ENCODE peak calls at places on chromosomes 3 and 15, in six cellular contexts. U is GM13977, X is neural crest cell, B is mucosa of descending colon, O is adrenal gland, W is uterus. M is an unnamed sample.

GRCh38 chr15:89087066-89087829 is 1.0 kb upstream of the ABHD2 start:
- DNase-seq in U (no peak), X (no peak), B (no peak), O (no peak), W (no peak), M (no peak)

GRCh38 chr3:17132286-17133115 is 247.7 kb downstream of the PLCL2 start:
- DNase-seq in U (no peak), X (no peak), B (no peak), O (no peak), W (no peak), M (no peak)

GRCh38 chr15:61584410-61584809 is 355.3 kb upstream of the RORA start:
- DNase-seq in U (no peak), X (no peak), B (no peak), O (no peak), W (no peak), M (no peak)

GRCh38 chr15:35170216-35170615 is 85.1 kb upstream of the NANOGP8 start:
- DNase-seq in U (no peak), X (no peak), B (no peak), O (no peak), W (no peak), M (no peak)

GRCh38 chr3:18393906-18394305 is 31.2 kb downstream of the SATB1 start:
- DNase-seq in U (no peak), X (no peak), B (no peak), O (no peak), W (no peak), M (no peak)

GRCh38 chr3:172244011-172244410 is 204.2 kb downstream of the GHSR start:
- DNase-seq in U (no peak), X (no peak), B (no peak), O (no peak), W (no peak), M (no peak)

GRCh38 chr15:77852241-77853007 is 219.7 kb upstream of the LINGO1 start:
- DNase-seq in U (no peak), X (no peak), B (no peak), O (no peak), W (no peak), M (no peak)

GRCh38 chr3:101861212-101861977 is 12.1 kb downstream of the NFKBIZ start:
- DNase-seq in U (no peak), X (no peak), B (no peak), O (no peak), W (no peak), M (no peak)

GRCh38 chr3:179321585-179322322 is 1.1 kb upstream of the ZNF639 start:
- DNase-seq in U (no peak), X (peak), B (no peak), O (peak), W (peak), M (peak)

GRCh38 chr15:29222129-29222853 is 47.3 kb downstream of the NSMCE3 start:
- DNase-seq in U (no peak), X (no peak), B (no peak), O (no peak), W (no peak), M (no peak)

GRCh38 chr3:107222927-107223326 is 154.3 kb upstream of the CCDC54 start:
- DNase-seq in U (no peak), X (no peak), B (no peak), O (no peak), W (no peak), M (no peak)

GRCh38 chr3:52226229-52226817 is 878 bp upstream of the TLR9 start:
- DNase-seq in U (no peak), X (no peak), B (peak), O (no peak), W (no peak), M (no peak)

GRCh38 chr3:52225452-52226228 is at the start of gene TLR9:
- DNase-seq in U (peak), X (no peak), B (peak), O (no peak), W (no peak), M (no peak)

GRCh38 chr3:52228266-52228665 is 2.8 kb upstream of the TLR9 start:
- DNase-seq in U (no peak), X (no peak), B (no peak), O (no peak), W (no peak), M (no peak)

GRCh38 chr3:52227766-52228165 is 2.3 kb upstream of the TLR9 start:
- DNase-seq in U (no peak), X (no peak), B (no peak), O (no peak), W (no peak), M (no peak)

DNA sequence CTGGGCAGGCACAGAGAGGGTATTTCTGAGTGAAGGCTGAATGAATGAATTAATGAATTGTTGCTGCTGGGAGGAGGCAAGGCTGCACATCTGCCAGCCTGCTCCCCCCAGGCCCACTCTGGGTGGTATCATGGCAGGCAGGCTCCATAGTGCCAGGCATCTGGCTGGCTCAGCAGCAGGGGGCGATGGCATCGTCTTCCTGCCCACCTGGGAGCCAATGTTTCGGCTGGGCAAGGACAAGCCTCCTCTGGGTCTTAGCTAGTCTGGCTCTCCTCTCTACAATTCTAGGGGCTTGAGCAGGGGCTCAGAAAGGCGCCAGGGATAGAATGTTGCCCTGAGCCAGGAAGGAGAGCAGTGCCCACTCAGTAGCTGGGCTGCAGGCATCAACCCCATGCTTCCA is 1.7 kb upstream of the TLR9 start:
- DNase-seq in U (no peak), X (no peak), B (no peak), O (no peak), W (no peak), M (no peak)
- TF ChIP-seq CTCF in U (peak), X (no peak), B (no peak), O (no peak), W (no peak), M (no peak)

GRCh38 chr3:16114930-16115329 is 59.5 kb upstream of the GALNT15 start:
- DNase-seq in U (no peak), X (no peak), B (no peak), O (no peak), W (no peak), M (peak)

GRCh38 chr3:16114381-16114916 is 60.0 kb upstream of the GALNT15 start:
- DNase-seq in U (no peak), X (no peak), B (no peak), O (no peak), W (no peak), M (no peak)

GRCh38 chr3:16109929-16110328 is 64.6 kb upstream of the GALNT15 start:
- DNase-seq in U (no peak), X (no peak), B (no peak), O (peak), W (no peak), M (no peak)

GRCh38 chr3:16113704-16114103 is 60.8 kb upstream of the GALNT15 start:
- DNase-seq in U (no peak), X (no peak), B (no peak), O (no peak), W (no peak), M (no peak)

GRCh38 chr3:16112910-16113504 is 61.5 kb upstream of the GALNT15 start:
- DNase-seq in U (no peak), X (no peak), B (no peak), O (no peak), W (no peak), M (no peak)
- TF ChIP-seq CTCF in U (no peak), X (no peak), B (no peak), O (no peak), W (no peak), M (no peak)

DNA sequence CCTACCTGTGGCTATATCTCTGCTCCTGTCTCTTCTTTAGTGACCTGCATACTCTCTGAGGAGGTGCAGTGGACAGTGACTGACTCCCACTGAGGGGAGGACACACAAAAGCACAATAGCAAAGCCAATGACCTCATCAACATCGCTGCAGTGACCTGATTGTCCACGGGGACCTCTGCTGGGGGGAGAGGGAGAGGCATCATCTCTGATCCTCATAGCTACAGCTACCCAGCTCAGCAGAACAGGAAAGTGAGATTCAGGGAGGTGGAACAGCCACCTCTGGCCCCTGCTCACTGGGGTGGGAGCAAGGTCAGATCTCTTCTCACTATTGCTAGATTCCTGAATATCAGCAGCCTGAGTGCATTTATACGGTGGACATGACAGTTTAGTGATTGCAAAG is 179.2 kb downstream of the ATP10A start:
- DNase-seq in U (no peak), X (no peak), B (no peak), O (no peak), W (no peak), M (peak)
- TF ChIP-seq CTCF in U (no peak), X (no peak), B (no peak), O (no peak), W (no peak), M (peak)

DNA sequence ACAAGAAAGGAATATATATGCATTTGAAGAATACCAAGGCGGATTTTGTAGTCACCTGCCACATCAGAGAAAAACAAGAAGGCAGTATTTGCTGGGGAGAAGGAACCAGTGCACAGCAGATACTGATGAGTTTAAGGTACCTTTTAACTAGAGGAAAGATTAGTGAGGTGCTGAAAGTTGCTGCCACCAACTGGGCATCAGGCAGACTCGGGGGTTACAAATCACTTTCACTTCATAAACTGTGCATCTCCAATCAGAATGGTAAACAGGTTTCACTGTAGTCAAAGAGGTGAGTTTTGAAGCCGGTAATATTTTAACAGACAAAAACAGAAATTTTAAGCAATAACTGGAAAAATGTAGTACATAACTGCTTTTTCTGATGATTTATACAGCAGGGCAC is 4.1 kb downstream of the FBN1 start:
- DNase-seq in U (no peak), X (no peak), B (no peak), O (no peak), W (no peak), M (peak)
- TF ChIP-seq CTCF in U (peak), X (no peak), B (no peak), O (peak), W (peak), M (no peak)

GRCh38 chr3:105805402-105805801 is 63.4 kb downstream of the CBLB start:
- DNase-seq in U (no peak), X (no peak), B (no peak), O (no peak), W (no peak), M (no peak)

GRCh38 chr3:105809204-105809893 is 59.5 kb downstream of the CBLB start:
- DNase-seq in U (no peak), X (no peak), B (no peak), O (no peak), W (no peak), M (no peak)

GRCh38 chr3:105807146-105807545 is 61.7 kb downstream of the CBLB start:
- DNase-seq in U (no peak), X (no peak), B (no peak), O (no peak), W (no peak), M (no peak)

GRCh38 chr3:105807701-105808100 is 61.1 kb downstream of the CBLB start:
- DNase-seq in U (no peak), X (no peak), B (no peak), O (no peak), W (no peak), M (no peak)

GRCh38 chr3:105806361-105806760 is 62.5 kb downstream of the CBLB start:
- DNase-seq in U (peak), X (no peak), B (no peak), O (no peak), W (no peak), M (no peak)
- TF ChIP-seq CTCF in U (no peak), X (no peak), B (no peak), O (no peak), W (no peak), M (no peak)

DNA sequence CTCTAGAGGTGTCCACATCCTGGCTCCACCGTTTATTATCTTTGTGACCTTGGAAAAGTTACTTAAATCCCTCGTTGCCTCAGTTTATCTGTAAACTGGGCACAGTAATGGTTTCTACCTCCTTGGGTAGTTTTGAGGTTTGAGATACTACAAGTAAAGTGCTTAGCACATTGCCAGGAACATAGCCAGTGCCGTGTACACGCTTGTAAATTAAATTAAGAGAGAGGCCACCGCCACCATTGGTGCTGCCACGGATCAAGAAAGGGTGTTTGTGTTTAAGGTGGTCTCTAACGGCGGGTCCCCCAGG is 5.8 kb upstream of the WNT7A start:
- DNase-seq in U (no peak), X (no peak), B (no peak), O (no peak), W (no peak), M (peak)
- TF ChIP-seq CTCF in U (no peak), X (no peak), B (no peak), O (no peak), W (no peak), M (no peak)

GRCh38 chr3:145798691-145799550 is 362.1 kb downstream of the PLOD2 start:
- DNase-seq in U (no peak), X (no peak), B (no peak), O (no peak), W (no peak), M (no peak)
- TF ChIP-seq CTCF in U (no peak), X (no peak), B (no peak), O (no peak), W (no peak), M (no peak)

M was measured in testis.